ENCODE peak calls at places on chromosomes 12 and 14, in four cellular contexts. C, Z, L and W are unnamed samples.

GRCh38 chr12:868722-869121 is 80.8 kb downstream of the RAD52 start:
- DNase-seq in C (no peak), Z (no peak), L (no peak), W (no peak)

GRCh38 chr14:24630087-24630871 is 3.7 kb downstream of the GZMB start:
- DNase-seq in C (no peak), Z (no peak), L (no peak), W (no peak)

GRCh38 chr12:69026341-69026740 is 93.4 kb upstream of the CPM start:
- DNase-seq in C (no peak), Z (no peak), L (no peak), W (no peak)

GRCh38 chr12:126443977-126444376 is 1378.7 kb downstream of the AACS start:
- DNase-seq in C (no peak), Z (no peak), L (no peak), W (no peak)

GRCh38 chr12:121738340-121738858 is 25.8 kb downstream of the TMEM120B start:
- DNase-seq in C (no peak), Z (no peak), L (no peak), W (no peak)

GRCh38 chr14:86541969-86542368 is 1012.0 kb downstream of the FLRT2 start:
- DNase-seq in C (no peak), Z (no peak), L (no peak), W (no peak)

GRCh38 chr12:89373772-89374572 is 21.7 kb upstream of the DUSP6 start:
- DNase-seq in C (no peak), Z (peak; percentile 82), L (no peak), W (no peak)

GRCh38 chr12:18651525-18651924 is 86.3 kb downstream of the PLCZ1 start:
- DNase-seq in C (no peak), Z (no peak), L (no peak), W (no peak)

GRCh38 chr12:96472384-96472783 is 17.0 kb upstream of the CFAP54 start:
- DNase-seq in C (no peak), Z (peak; percentile 27), L (no peak), W (no peak)

GRCh38 chr12:13573698-13574321 is 377.3 kb downstream of the EMP1 start:
- DNase-seq in C (peak; percentile 8), Z (peak; percentile 47), L (no peak), W (no peak)

GRCh38 chr12:53568428-53569173 is 57.6 kb downstream of the ATF7 start:
- DNase-seq in C (no peak), Z (no peak), L (no peak), W (no peak)

GRCh38 chr14:92240658-92241057 is 82.3 kb upstream of the SLC24A4 start:
- DNase-seq in C (no peak), Z (no peak), L (no peak), W (no peak)

GRCh38 chr12:68536885-68537284 is 73.8 kb upstream of the RAP1B start:
- DNase-seq in C (no peak), Z (no peak), L (no peak), W (no peak)

GRCh38 chr12:45281994-45282393 is 66.1 kb downstream of the ANO6 start:
- DNase-seq in C (no peak), Z (no peak), L (no peak), W (no peak)

GRCh38 chr14:98371141-98371540 is 900.9 kb downstream of the BCL11B start:
- DNase-seq in C (no peak), Z (no peak), L (no peak), W (no peak)

GRCh38 chr14:105146976-105147700 is 21.4 kb downstream of the JAG2 start:
- DNase-seq in C (no peak), Z (no peak), L (no peak), W (no peak)

GRCh38 chr14:35339761-35340406 is 47.7 kb downstream of the PSMA6 start:
- DNase-seq in C (no peak), Z (no peak), L (peak; percentile 62), W (no peak)

GRCh38 chr14:63982629-63983028 is 129.8 kb downstream of the SYNE2 start:
- DNase-seq in C (no peak), Z (no peak), L (no peak), W (no peak)

GRCh38 chr12:8860165-8860961 is 37.9 kb downstream of the A2ML1 start:
- DNase-seq in C (peak; percentile 9), Z (peak; percentile 35), L (no peak), W (peak; percentile 21)

GRCh38 chr12:120674172-120674571 is 12.8 kb upstream of the MLEC start:
- DNase-seq in C (no peak), Z (no peak), L (no peak), W (no peak)

GRCh38 chr12:65853489-65854157 is 29.3 kb downstream of the HMGA2 start:
- DNase-seq in C (no peak), Z (no peak), L (no peak), W (no peak)

GRCh38 chr14:71089974-71090373 is 182.7 kb downstream of the PCNX1 start:
- DNase-seq in C (no peak), Z (no peak), L (no peak), W (no peak)

GRCh38 chr14:31206536-31207286 is 882 bp downstream of the HECTD1 start:
- DNase-seq in C (peak; percentile 59), Z (no peak), L (peak; percentile 61), W (peak; percentile 18)

GRCh38 chr14:74135386-74135785 is 50.6 kb downstream of the LIN52 start:
- DNase-seq in C (no peak), Z (no peak), L (no peak), W (no peak)

GRCh38 chr12:59491877-59492276 is 104.0 kb upstream of the SLC16A7 start:
- DNase-seq in C (no peak), Z (no peak), L (no peak), W (no peak)

GRCh38 chr12:112121780-112122565 is 3.4 kb upstream of the TRAFD1 start:
- DNase-seq in C (no peak), Z (peak; percentile 82), L (peak; percentile 84), W (no peak)